ENCODE peak calls at places on chromosomes 3 and 15, in eight cellular contexts. Z is Peyer's patch; Q is naive thymus-derived CD4-positive, alpha-beta T cell; V is H7; J is stomach; Y is CD8-positive, alpha-beta T cell; N is mesenchymal stem cell; L is SK-N-SH. A is an unnamed sample.

GRCh38 chr3:150292891-150293290 is 115.2 kb upstream of the TSC22D2 start:
- DNase-seq in Z (no peak), Q (no peak), V (no peak), J (no peak), Y (no peak), N (peak; percentile 63), L (no peak), A (no peak)

GRCh38 chr15:29141206-29141907 is 128.3 kb downstream of the NSMCE3 start:
- DNase-seq in Z (peak; percentile 8), Q (no peak), V (peak; percentile 36), J (peak; percentile 11), Y (no peak), N (no peak), L (no peak), A (no peak)

GRCh38 chr15:70068783-70069565 is 28.7 kb downstream of the TLE3 start:
- DNase-seq in Z (no peak), Q (no peak), V (no peak), J (peak; percentile 62), Y (no peak), N (no peak), L (no peak), A (no peak)

GRCh38 chr15:64461577-64462162 is 1.3 kb downstream of the ZNF609 start:
- DNase-seq in Z (no peak), Q (no peak), V (peak; percentile 63), J (peak; percentile 28), Y (no peak), N (no peak), L (peak; percentile 49), A (no peak)

GRCh38 chr3:114857281-114857680 is 289.8 kb downstream of the ZBTB20 start:
- DNase-seq in Z (no peak), Q (no peak), V (no peak), J (no peak), Y (no peak), N (no peak), L (no peak), A (no peak)

GRCh38 chr3:69058180-69058946 is 6.2 kb upstream of the TMF1 start:
- DNase-seq in Z (no peak), Q (peak; percentile 41), V (no peak), J (no peak), Y (no peak), N (no peak), L (no peak), A (peak; percentile 23)

GRCh38 chr3:4533489-4534443 is 40.6 kb downstream of the ITPR1 start:
- DNase-seq in Z (no peak), Q (no peak), V (peak; percentile 12), J (no peak), Y (no peak), N (peak; percentile 44), L (no peak), A (no peak)

GRCh38 chr15:31278544-31279220 is 48.0 kb upstream of the KLF13 start:
- DNase-seq in Z (no peak), Q (no peak), V (peak; percentile 30), J (peak; percentile 21), Y (no peak), N (no peak), L (peak; percentile 12), A (no peak)

GRCh38 chr3:150450906-150451305 is 42.8 kb downstream of the TSC22D2 start:
- DNase-seq in Z (no peak), Q (no peak), V (no peak), J (no peak), Y (no peak), N (no peak), L (no peak), A (no peak)

GRCh38 chr15:96336643-96337353 is 6.3 kb downstream of the NR2F2 start:
- DNase-seq in Z (no peak), Q (no peak), V (no peak), J (no peak), Y (no peak), N (peak; percentile 71), L (no peak), A (no peak)

GRCh38 chr3:134201201-134202130 is 49.2 kb downstream of the RYK start:
- DNase-seq in Z (no peak), Q (no peak), V (no peak), J (no peak), Y (no peak), N (peak; percentile 83), L (no peak), A (no peak)

GRCh38 chr3:57852896-57853295 is 96.8 kb downstream of the SLMAP start:
- DNase-seq in Z (no peak), Q (no peak), V (no peak), J (no peak), Y (no peak), N (peak; percentile 32), L (peak; percentile 8), A (no peak)

GRCh38 chr3:29012011-29012410 is 268.9 kb upstream of the RBMS3 start:
- DNase-seq in Z (no peak), Q (no peak), V (no peak), J (no peak), Y (no peak), N (no peak), L (no peak), A (no peak)

GRCh38 chr3:72938471-72939265 is 50.8 kb downstream of the GXYLT2 start:
- DNase-seq in Z (no peak), Q (peak; percentile 48), V (peak; percentile 66), J (peak; percentile 37), Y (no peak), N (peak; percentile 99), L (peak; percentile 74), A (no peak)

GRCh38 chr3:30544811-30545210 is 61.6 kb upstream of the TGFBR2 start:
- DNase-seq in Z (no peak), Q (no peak), V (no peak), J (no peak), Y (no peak), N (peak; percentile 93), L (no peak), A (no peak)

DNA sequence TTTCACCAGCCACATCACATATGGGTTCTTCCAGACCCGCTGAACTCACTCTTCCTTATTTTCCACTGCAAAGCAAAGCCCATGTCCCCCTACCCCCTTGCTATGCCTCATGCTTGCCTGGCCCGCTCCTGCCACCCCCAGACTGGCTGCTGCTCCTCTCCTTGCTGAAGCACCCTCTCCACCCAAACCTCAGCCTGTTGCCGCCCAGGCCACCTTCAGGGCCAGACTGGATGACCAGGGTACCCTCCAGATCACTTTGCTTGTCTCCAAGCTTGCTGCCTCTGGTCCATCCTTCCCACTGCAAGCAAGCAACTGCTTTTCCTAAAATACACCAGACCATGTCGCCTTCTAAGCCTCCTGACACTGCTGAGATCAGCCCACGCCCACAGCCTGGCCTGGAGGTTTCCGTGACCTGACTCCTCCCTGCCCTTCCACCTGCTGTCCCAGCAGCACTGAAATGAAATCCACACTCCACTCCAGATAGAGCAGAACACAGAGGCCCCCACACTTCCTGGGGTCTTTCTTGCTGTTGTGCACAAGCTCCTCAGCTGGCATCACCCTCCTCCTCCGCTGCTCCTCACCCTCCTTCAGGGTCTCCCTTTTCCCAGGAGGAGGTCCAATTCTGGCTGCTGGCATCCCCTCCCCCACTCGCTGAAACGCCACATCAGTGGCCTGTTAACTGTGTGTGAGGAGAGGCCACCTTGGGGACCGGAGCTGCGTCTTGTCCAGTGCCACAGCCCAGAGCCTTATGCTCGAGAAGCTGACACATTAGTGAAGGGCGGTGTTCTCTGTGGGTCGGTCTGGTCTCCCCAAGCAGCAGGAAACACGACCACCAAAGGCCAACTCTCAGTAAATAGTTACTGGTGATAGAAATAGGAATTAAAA is 99.1 kb downstream of the ADCY5 start:
- DNase-seq in Z (no peak), Q (no peak), V (no peak), J (no peak), Y (no peak), N (no peak), L (no peak), A (no peak)
- H3K27me3 ChIP-seq in Z (no peaks in the 10 kb centered on the region), Q (no peaks in the 10 kb centered on the region), V (no peaks in the 10 kb centered on the region), J (peaks cover 29% of the 10 kb centered on the region), Y (no peaks in the 10 kb centered on the region), N (peaks cover 97% of the 10 kb centered on the region), L (peaks cover 37% of the 10 kb centered on the region), A (peaks cover 7% of the 10 kb centered on the region)

GRCh38 chr15:33152502-33153109 is 41.9 kb downstream of the FMN1 start:
- DNase-seq in Z (no peak), Q (no peak), V (no peak), J (no peak), Y (no peak), N (no peak), L (no peak), A (no peak)
- H3K4me3 ChIP-seq in Z (no peak overlapping the region), Q (no peak overlapping the region), V (no peak overlapping the region), J (no peak overlapping the region), Y (no peak overlapping the region), N (no peak overlapping the region), L (peak overlapping the region; percentile 64), A (no peak overlapping the region)

GRCh38 chr15:41817781-41818180 is 10.1 kb upstream of the JMJD7 start:
- DNase-seq in Z (no peak), Q (no peak), V (no peak), J (no peak), Y (no peak), N (no peak), L (no peak), A (no peak)
- H3K36me3 ChIP-seq in Z (no peaks in the 10 kb centered on the region), Q (no peaks in the 10 kb centered on the region), V (peaks cover 1% of the 10 kb centered on the region), J (peaks cover 100% of the 10 kb centered on the region), Y (peaks cover 42% of the 10 kb centered on the region), N (peaks cover 88% of the 10 kb centered on the region), L (peaks cover 71% of the 10 kb centered on the region), A (peaks cover 9% of the 10 kb centered on the region)

GRCh38 chr15:77851086-77851485 is 218.4 kb upstream of the LINGO1 start:
- DNase-seq in Z (no peak), Q (no peak), V (no peak), J (no peak), Y (no peak), N (no peak), L (no peak), A (no peak)

GRCh38 chr15:77853910-77854309 is 221.2 kb upstream of the LINGO1 start:
- DNase-seq in Z (no peak), Q (no peak), V (no peak), J (no peak), Y (no peak), N (no peak), L (no peak), A (no peak)

GRCh38 chr15:77853008-77853328 is 220.3 kb upstream of the LINGO1 start:
- DNase-seq in Z (no peak), Q (no peak), V (peak; percentile 8), J (no peak), Y (no peak), N (no peak), L (no peak), A (no peak)

GRCh38 chr15:77851696-77852095 is 219.0 kb upstream of the LINGO1 start:
- DNase-seq in Z (no peak), Q (no peak), V (no peak), J (no peak), Y (no peak), N (no peak), L (peak; percentile 81), A (no peak)

DNA sequence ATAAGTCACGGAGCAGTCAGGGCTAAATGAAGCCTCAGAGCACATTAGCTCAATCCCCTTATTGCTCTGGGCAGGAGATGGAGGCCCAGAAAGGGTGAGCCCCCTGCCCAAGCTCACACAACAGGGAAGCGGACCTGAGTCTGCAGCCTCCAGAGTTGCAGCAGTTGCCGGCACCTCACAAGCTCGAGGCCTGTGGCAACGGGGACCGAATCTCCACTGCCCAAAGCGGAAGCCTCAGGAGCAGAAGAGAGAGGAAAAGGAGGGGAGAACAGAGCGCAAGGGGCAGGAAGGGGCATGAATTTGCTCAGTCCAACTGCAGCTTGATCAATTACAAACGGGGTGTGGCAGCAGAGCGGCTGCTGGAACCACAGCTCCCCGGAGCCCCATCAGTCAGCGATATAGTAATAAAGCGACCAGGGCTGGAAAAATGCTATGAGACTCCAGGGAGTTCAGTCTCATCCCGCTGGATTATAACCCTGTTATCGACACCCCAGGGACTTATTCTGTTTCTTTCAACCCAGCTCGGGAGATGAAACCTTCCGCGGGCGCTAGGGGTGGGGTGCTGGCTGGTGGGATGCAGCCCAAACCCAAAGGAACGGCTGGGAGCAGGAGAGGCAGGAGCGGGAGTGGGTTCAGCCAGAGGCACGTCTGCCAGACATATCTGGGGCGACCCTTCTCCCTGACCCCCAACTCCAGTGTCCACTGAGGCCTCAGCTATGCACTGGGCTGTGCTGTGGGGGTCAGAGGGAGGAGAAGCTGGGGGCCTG is 219.7 kb upstream of the LINGO1 start:
- DNase-seq in Z (no peak), Q (no peak), V (peak; percentile 22), J (no peak), Y (no peak), N (no peak), L (no peak), A (no peak)
- H3K27me3 ChIP-seq in Z (no peaks in the 10 kb centered on the region), Q (no peaks in the 10 kb centered on the region), V (no peaks in the 10 kb centered on the region), J (peaks cover 70% of the 10 kb centered on the region), Y (no peaks in the 10 kb centered on the region), N (peaks cover 87% of the 10 kb centered on the region), L (peaks cover 50% of the 10 kb centered on the region), A (no peaks in the 10 kb centered on the region)